ENCODE peak calls at places on chromosomes 13 and 19, in five cellular contexts. One of them, this sample, is unnamed.

GRCh38 chr13:44903596-44903995 is 85.7 kb downstream of the NUFIP1 start:
- DNase-seq in activated T-helper 1 cell treated with anti-CD3 and anti-CD28 coated beads, Interleukin-12 subunit alpha, Interleukin-12 subunit beta, Interleukin-2, Interleukin-4 antibody, amounts not matched to agents 30 ng/mL and 10 ng/mL and 1 ng/mL, durations not matched to agents 14 hours and 24 hours and 36 hours: no peak
- DNase-seq in RPMI7951: no peak
- DNase-seq in T-helper 2 cell: no peak
- DNase-seq in body of pancreas: peak; percentile 63
- DNase-seq in this sample: no peak

GRCh38 chr13:101552286-101552685 is 99.8 kb downstream of the ITGBL1 start:
- DNase-seq in activated T-helper 1 cell treated with anti-CD3 and anti-CD28 coated beads, Interleukin-12 subunit alpha, Interleukin-12 subunit beta, Interleukin-2, Interleukin-4 antibody, amounts not matched to agents 30 ng/mL and 10 ng/mL and 1 ng/mL, durations not matched to agents 14 hours and 24 hours and 36 hours: no peak
- DNase-seq in RPMI7951: no peak
- DNase-seq in T-helper 2 cell: no peak
- DNase-seq in body of pancreas: no peak
- DNase-seq in this sample: no peak

GRCh38 chr13:108964601-108965000 is 335.2 kb downstream of the MYO16 start:
- DNase-seq in activated T-helper 1 cell treated with anti-CD3 and anti-CD28 coated beads, Interleukin-12 subunit alpha, Interleukin-12 subunit beta, Interleukin-2, Interleukin-4 antibody, amounts not matched to agents 30 ng/mL and 10 ng/mL and 1 ng/mL, durations not matched to agents 14 hours and 24 hours and 36 hours: no peak
- DNase-seq in RPMI7951: no peak
- DNase-seq in T-helper 2 cell: no peak
- DNase-seq in body of pancreas: no peak
- DNase-seq in this sample: no peak

GRCh38 chr13:28467034-28467433 is 27.9 kb downstream of the FLT1 start:
- DNase-seq in activated T-helper 1 cell treated with anti-CD3 and anti-CD28 coated beads, Interleukin-12 subunit alpha, Interleukin-12 subunit beta, Interleukin-2, Interleukin-4 antibody, amounts not matched to agents 30 ng/mL and 10 ng/mL and 1 ng/mL, durations not matched to agents 14 hours and 24 hours and 36 hours: no peak
- DNase-seq in RPMI7951: no peak
- DNase-seq in T-helper 2 cell: no peak
- DNase-seq in body of pancreas: no peak
- DNase-seq in this sample: no peak

GRCh38 chr13:72643339-72643989 is 84.0 kb downstream of the MZT1 start:
- DNase-seq in activated T-helper 1 cell treated with anti-CD3 and anti-CD28 coated beads, Interleukin-12 subunit alpha, Interleukin-12 subunit beta, Interleukin-2, Interleukin-4 antibody, amounts not matched to agents 30 ng/mL and 10 ng/mL and 1 ng/mL, durations not matched to agents 14 hours and 24 hours and 36 hours: peak; percentile 8
- DNase-seq in RPMI7951: peak; percentile 13
- DNase-seq in T-helper 2 cell: peak; percentile 24
- DNase-seq in body of pancreas: peak; percentile 19
- DNase-seq in this sample: peak; percentile 60

GRCh38 chr19:3360494-3361383 is 5.6 kb upstream of the NFIC start:
- DNase-seq in activated T-helper 1 cell treated with anti-CD3 and anti-CD28 coated beads, Interleukin-12 subunit alpha, Interleukin-12 subunit beta, Interleukin-2, Interleukin-4 antibody, amounts not matched to agents 30 ng/mL and 10 ng/mL and 1 ng/mL, durations not matched to agents 14 hours and 24 hours and 36 hours: peak; percentile 64
- DNase-seq in RPMI7951: peak; percentile 34
- DNase-seq in T-helper 2 cell: peak; percentile 61
- DNase-seq in body of pancreas: peak; percentile 76
- DNase-seq in this sample: peak; percentile 28

GRCh38 chr13:73223372-73223781 is 164.6 kb downstream of the KLF5 start:
- DNase-seq in activated T-helper 1 cell treated with anti-CD3 and anti-CD28 coated beads, Interleukin-12 subunit alpha, Interleukin-12 subunit beta, Interleukin-2, Interleukin-4 antibody, amounts not matched to agents 30 ng/mL and 10 ng/mL and 1 ng/mL, durations not matched to agents 14 hours and 24 hours and 36 hours: peak; percentile 2
- DNase-seq in RPMI7951: peak; percentile 32
- DNase-seq in T-helper 2 cell: no peak
- DNase-seq in body of pancreas: no peak
- DNase-seq in this sample: peak; percentile 70

GRCh38 chr19:5894704-5895349 is 8.8 kb downstream of the NDUFA11 start:
- DNase-seq in activated T-helper 1 cell treated with anti-CD3 and anti-CD28 coated beads, Interleukin-12 subunit alpha, Interleukin-12 subunit beta, Interleukin-2, Interleukin-4 antibody, amounts not matched to agents 30 ng/mL and 10 ng/mL and 1 ng/mL, durations not matched to agents 14 hours and 24 hours and 36 hours: no peak
- DNase-seq in RPMI7951: no peak
- DNase-seq in T-helper 2 cell: no peak
- DNase-seq in body of pancreas: no peak
- DNase-seq in this sample: no peak

GRCh38 chr19:51002101-51002532 is 713 bp upstream of the KLK8 start:
- DNase-seq in activated T-helper 1 cell treated with anti-CD3 and anti-CD28 coated beads, Interleukin-12 subunit alpha, Interleukin-12 subunit beta, Interleukin-2, Interleukin-4 antibody, amounts not matched to agents 30 ng/mL and 10 ng/mL and 1 ng/mL, durations not matched to agents 14 hours and 24 hours and 36 hours: no peak
- DNase-seq in RPMI7951: no peak
- DNase-seq in T-helper 2 cell: no peak
- DNase-seq in body of pancreas: no peak
- DNase-seq in this sample: no peak

This sample was measured in SK-MEL-5.